ENCODE peak calls at places on chromosomes 11 and 22, in ten cellular contexts. One of them, this sample, is unnamed.

GRCh38 chr11:85810871-85811611 is at the start of gene SYTL2:
- DNase-seq in GM12878: no peak
- DNase-seq in CD8-positive, alpha-beta memory T cell: peak
- DNase-seq in K562: peak
- DNase-seq in Panc1: no peak
- DNase-seq in pancreas: peak
- DNase-seq in adrenal gland: peak
- DNase-seq in naive thymus-derived CD4-positive, alpha-beta T cell: peak
- DNase-seq in astrocyte: peak
- DNase-seq in lower lobe of right lung: peak
- DNase-seq in this sample: peak

GRCh38 chr22:37485006-37485713 is 1.0 kb downstream of the MFNG start:
- DNase-seq in GM12878: no peak
- DNase-seq in CD8-positive, alpha-beta memory T cell: peak
- DNase-seq in K562: no peak
- DNase-seq in Panc1: no peak
- DNase-seq in pancreas: no peak
- DNase-seq in adrenal gland: no peak
- DNase-seq in naive thymus-derived CD4-positive, alpha-beta T cell: no peak
- DNase-seq in astrocyte: no peak
- DNase-seq in lower lobe of right lung: peak
- DNase-seq in this sample: peak

GRCh38 chr11:3124821-3125220 is 40.3 kb downstream of the OSBPL5 start:
- DNase-seq in GM12878: no peak
- DNase-seq in CD8-positive, alpha-beta memory T cell: no peak
- DNase-seq in K562: no peak
- DNase-seq in Panc1: no peak
- DNase-seq in pancreas: no peak
- DNase-seq in adrenal gland: no peak
- DNase-seq in naive thymus-derived CD4-positive, alpha-beta T cell: no peak
- DNase-seq in astrocyte: no peak
- DNase-seq in lower lobe of right lung: peak
- DNase-seq in this sample: peak

GRCh38 chr11:20042717-20043392 is 117.4 kb downstream of the DBX1 start:
- DNase-seq in GM12878: no peak
- DNase-seq in CD8-positive, alpha-beta memory T cell: no peak
- DNase-seq in K562: no peak
- DNase-seq in Panc1: no peak
- DNase-seq in pancreas: no peak
- DNase-seq in adrenal gland: no peak
- DNase-seq in naive thymus-derived CD4-positive, alpha-beta T cell: no peak
- DNase-seq in astrocyte: no peak
- DNase-seq in lower lobe of right lung: no peak
- DNase-seq in this sample: no peak

GRCh38 chr11:64430570-64430969 is 71.6 kb downstream of the RPS6KA4 start:
- DNase-seq in GM12878: no peak
- DNase-seq in CD8-positive, alpha-beta memory T cell: no peak
- DNase-seq in K562: no peak
- DNase-seq in Panc1: no peak
- DNase-seq in pancreas: no peak
- DNase-seq in adrenal gland: no peak
- DNase-seq in naive thymus-derived CD4-positive, alpha-beta T cell: no peak
- DNase-seq in astrocyte: no peak
- DNase-seq in lower lobe of right lung: no peak
- DNase-seq in this sample: no peak

GRCh38 chr11:75135021-75135650 is 15.8 kb upstream of the SLCO2B1 start:
- DNase-seq in GM12878: no peak
- DNase-seq in CD8-positive, alpha-beta memory T cell: no peak
- DNase-seq in K562: no peak
- DNase-seq in Panc1: no peak
- DNase-seq in pancreas: no peak
- DNase-seq in adrenal gland: no peak
- DNase-seq in naive thymus-derived CD4-positive, alpha-beta T cell: no peak
- DNase-seq in astrocyte: no peak
- DNase-seq in lower lobe of right lung: no peak
- DNase-seq in this sample: no peak

GRCh38 chr11:74055938-74056337 is 47.1 kb upstream of the UCP3 start:
- DNase-seq in GM12878: no peak
- DNase-seq in CD8-positive, alpha-beta memory T cell: no peak
- DNase-seq in K562: no peak
- DNase-seq in Panc1: peak
- DNase-seq in pancreas: no peak
- DNase-seq in adrenal gland: no peak
- DNase-seq in naive thymus-derived CD4-positive, alpha-beta T cell: no peak
- DNase-seq in astrocyte: peak
- DNase-seq in lower lobe of right lung: no peak
- DNase-seq in this sample: no peak

GRCh38 chr22:28148816-28149465 is 229.9 kb upstream of the PITPNB start:
- DNase-seq in GM12878: no peak
- DNase-seq in CD8-positive, alpha-beta memory T cell: no peak
- DNase-seq in K562: no peak
- DNase-seq in Panc1: no peak
- DNase-seq in pancreas: no peak
- DNase-seq in adrenal gland: no peak
- DNase-seq in naive thymus-derived CD4-positive, alpha-beta T cell: no peak
- DNase-seq in astrocyte: peak
- DNase-seq in lower lobe of right lung: no peak
- DNase-seq in this sample: no peak

GRCh38 chr11:13963949-13964770 is 1.6 kb downstream of the SPON1 start:
- DNase-seq in GM12878: no peak
- DNase-seq in CD8-positive, alpha-beta memory T cell: no peak
- DNase-seq in K562: no peak
- DNase-seq in Panc1: no peak
- DNase-seq in pancreas: no peak
- DNase-seq in adrenal gland: peak
- DNase-seq in naive thymus-derived CD4-positive, alpha-beta T cell: peak
- DNase-seq in astrocyte: no peak
- DNase-seq in lower lobe of right lung: peak
- DNase-seq in this sample: peak

GRCh38 chr22:40855960-40856512 is 403 bp downstream of the ST13 start:
- DNase-seq in GM12878: no peak
- DNase-seq in CD8-positive, alpha-beta memory T cell: no peak
- DNase-seq in K562: peak
- DNase-seq in Panc1: no peak
- DNase-seq in pancreas: peak
- DNase-seq in adrenal gland: no peak
- DNase-seq in naive thymus-derived CD4-positive, alpha-beta T cell: no peak
- DNase-seq in astrocyte: peak
- DNase-seq in lower lobe of right lung: no peak
- DNase-seq in this sample: no peak

GRCh38 chr11:32333335-32333991 is 101.9 kb downstream of the WT1 start:
- DNase-seq in GM12878: no peak
- DNase-seq in CD8-positive, alpha-beta memory T cell: no peak
- DNase-seq in K562: no peak
- DNase-seq in Panc1: no peak
- DNase-seq in pancreas: peak
- DNase-seq in adrenal gland: peak
- DNase-seq in naive thymus-derived CD4-positive, alpha-beta T cell: no peak
- DNase-seq in astrocyte: peak
- DNase-seq in lower lobe of right lung: peak
- DNase-seq in this sample: peak

GRCh38 chr11:109894242-109894641 is 198.9 kb upstream of the ZC3H12C start:
- DNase-seq in GM12878: no peak
- DNase-seq in CD8-positive, alpha-beta memory T cell: no peak
- DNase-seq in K562: peak
- DNase-seq in Panc1: no peak
- DNase-seq in pancreas: no peak
- DNase-seq in adrenal gland: no peak
- DNase-seq in naive thymus-derived CD4-positive, alpha-beta T cell: no peak
- DNase-seq in astrocyte: no peak
- DNase-seq in lower lobe of right lung: no peak
- DNase-seq in this sample: no peak

GRCh38 chr11:116109228-116109627 is 605.0 kb upstream of the CADM1 start:
- DNase-seq in GM12878: no peak
- DNase-seq in CD8-positive, alpha-beta memory T cell: no peak
- DNase-seq in K562: peak
- DNase-seq in Panc1: no peak
- DNase-seq in pancreas: no peak
- DNase-seq in adrenal gland: peak
- DNase-seq in naive thymus-derived CD4-positive, alpha-beta T cell: no peak
- DNase-seq in astrocyte: peak
- DNase-seq in lower lobe of right lung: no peak
- DNase-seq in this sample: no peak

DNA sequence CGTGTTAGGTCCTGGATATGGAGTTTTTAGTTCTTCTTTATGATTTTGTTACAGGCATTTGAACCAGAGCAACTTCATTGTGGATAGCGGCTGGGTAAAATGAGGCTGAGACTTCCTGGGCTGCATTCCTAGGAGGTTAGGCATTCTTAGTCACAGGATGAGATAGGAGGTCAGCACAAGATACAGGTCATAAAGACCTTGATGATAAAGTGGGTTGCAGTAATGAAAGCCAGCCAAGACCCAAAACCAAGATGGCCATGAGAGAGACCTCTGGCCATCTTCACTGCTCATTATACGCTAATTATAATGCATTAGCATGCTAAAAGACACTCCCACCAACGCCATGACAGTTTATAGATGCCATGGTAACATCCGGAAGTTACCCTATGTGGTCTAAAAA is 23.4 kb upstream of the CLMP start:
- DNase-seq in GM12878: no peak
- DNase-seq in CD8-positive, alpha-beta memory T cell: no peak
- DNase-seq in K562: no peak
- DNase-seq in Panc1: no peak
- DNase-seq in pancreas: no peak
- DNase-seq in adrenal gland: no peak
- DNase-seq in naive thymus-derived CD4-positive, alpha-beta T cell: no peak
- DNase-seq in astrocyte: no peak
- DNase-seq in lower lobe of right lung: no peak
- DNase-seq in this sample: no peak
- H3K27ac ChIP-seq in GM12878: no peak
- H3K27ac ChIP-seq in CD8-positive, alpha-beta memory T cell: no peak
- H3K27ac ChIP-seq in K562: no peak
- H3K27ac ChIP-seq in Panc1: no peak
- H3K27ac ChIP-seq in pancreas: no peak
- H3K27ac ChIP-seq in adrenal gland: no peak
- H3K27ac ChIP-seq in naive thymus-derived CD4-positive, alpha-beta T cell: no peak
- H3K27ac ChIP-seq in astrocyte: no peak
- H3K27ac ChIP-seq in lower lobe of right lung: no peak
- H3K27ac ChIP-seq in this sample: no peak

GRCh38 chr11:8018742-8019631 is 31.9 kb downstream of the EIF3F start:
- DNase-seq in GM12878: no peak
- DNase-seq in CD8-positive, alpha-beta memory T cell: peak
- DNase-seq in K562: no peak
- DNase-seq in Panc1: no peak
- DNase-seq in pancreas: peak
- DNase-seq in adrenal gland: peak
- DNase-seq in naive thymus-derived CD4-positive, alpha-beta T cell: peak
- DNase-seq in astrocyte: peak
- DNase-seq in lower lobe of right lung: peak
- DNase-seq in this sample: peak
- H3K4me3 ChIP-seq in GM12878: no peak
- H3K4me3 ChIP-seq in CD8-positive, alpha-beta memory T cell: peak
- H3K4me3 ChIP-seq in K562: no peak
- H3K4me3 ChIP-seq in Panc1: peak
- H3K4me3 ChIP-seq in pancreas: peak
- H3K4me3 ChIP-seq in adrenal gland: peak
- H3K4me3 ChIP-seq in naive thymus-derived CD4-positive, alpha-beta T cell: peak
- H3K4me3 ChIP-seq in astrocyte: peak
- H3K4me3 ChIP-seq in lower lobe of right lung: peak
- H3K4me3 ChIP-seq in this sample: peak

DNA sequence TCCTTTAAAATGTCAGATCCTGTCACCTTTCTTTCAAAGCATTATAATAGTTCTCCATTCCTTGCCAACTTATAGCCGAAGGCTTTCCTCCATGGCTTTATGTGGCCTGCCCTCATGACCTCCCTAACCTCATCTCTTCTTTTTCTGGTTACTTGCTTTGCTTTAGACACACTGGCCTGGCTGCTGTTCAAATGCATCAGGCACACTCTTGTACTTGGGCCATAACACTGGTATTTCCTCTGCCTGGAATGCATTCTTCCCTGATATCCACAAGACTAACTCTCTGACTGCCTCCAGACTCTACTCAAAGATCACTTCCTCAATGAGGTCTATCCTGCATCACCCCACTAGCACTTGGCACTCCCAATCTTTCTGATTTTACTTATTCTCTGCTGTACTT is 710.3 kb downstream of the KCNA4 start:
- DNase-seq in GM12878: no peak
- DNase-seq in CD8-positive, alpha-beta memory T cell: no peak
- DNase-seq in K562: no peak
- DNase-seq in Panc1: no peak
- DNase-seq in pancreas: no peak
- DNase-seq in adrenal gland: no peak
- DNase-seq in naive thymus-derived CD4-positive, alpha-beta T cell: no peak
- DNase-seq in astrocyte: peak
- DNase-seq in lower lobe of right lung: no peak
- DNase-seq in this sample: no peak
- H3K27ac ChIP-seq in GM12878: no peak
- H3K27ac ChIP-seq in CD8-positive, alpha-beta memory T cell: no peak
- H3K27ac ChIP-seq in K562: no peak
- H3K27ac ChIP-seq in Panc1: no peak
- H3K27ac ChIP-seq in pancreas: no peak
- H3K27ac ChIP-seq in adrenal gland: no peak
- H3K27ac ChIP-seq in naive thymus-derived CD4-positive, alpha-beta T cell: no peak
- H3K27ac ChIP-seq in astrocyte: peak
- H3K27ac ChIP-seq in lower lobe of right lung: no peak
- H3K27ac ChIP-seq in this sample: no peak

GRCh38 chr22:45579806-45580702 is 77.4 kb downstream of the FBLN1 start:
- DNase-seq in GM12878: no peak
- DNase-seq in CD8-positive, alpha-beta memory T cell: no peak
- DNase-seq in K562: no peak
- DNase-seq in Panc1: no peak
- DNase-seq in pancreas: no peak
- DNase-seq in adrenal gland: no peak
- DNase-seq in naive thymus-derived CD4-positive, alpha-beta T cell: no peak
- DNase-seq in astrocyte: no peak
- DNase-seq in lower lobe of right lung: no peak
- DNase-seq in this sample: no peak
- H3K4me3 ChIP-seq in GM12878: no peak
- H3K4me3 ChIP-seq in CD8-positive, alpha-beta memory T cell: no peak
- H3K4me3 ChIP-seq in K562: no peak
- H3K4me3 ChIP-seq in Panc1: no peak
- H3K4me3 ChIP-seq in pancreas: no peak
- H3K4me3 ChIP-seq in adrenal gland: no peak
- H3K4me3 ChIP-seq in naive thymus-derived CD4-positive, alpha-beta T cell: no peak
- H3K4me3 ChIP-seq in astrocyte: no peak
- H3K4me3 ChIP-seq in lower lobe of right lung: no peak
- H3K4me3 ChIP-seq in this sample: no peak